ENCODE peak calls at places on chromosomes 13 and 19, in four cellular contexts. W is HFFc6, P is NCI-H2107, X is GM10248. M is an unnamed sample.

GRCh38 chr19:54154603-54155345 is 4.7 kb downstream of the LENG1 start:
- DNase-seq in W (peak; percentile 56), P (no peak), X (no peak), M (no peak)

GRCh38 chr19:53780506-53780905 is 43.6 kb downstream of the NLRP12 start:
- DNase-seq in W (no peak), P (no peak), X (no peak), M (no peak)

GRCh38 chr19:46198756-46199155 is 30.8 kb upstream of the IGFL1 start:
- DNase-seq in W (no peak), P (no peak), X (no peak), M (no peak)

GRCh38 chr13:27140060-27140459 is 31.6 kb downstream of the USP12 start:
- DNase-seq in W (no peak), P (no peak), X (no peak), M (no peak)

GRCh38 chr19:40231544-40232424 is 5.3 kb upstream of the CCNP start:
- DNase-seq in W (no peak), P (no peak), X (no peak), M (no peak)

GRCh38 chr13:109649713-109650112 is 136.7 kb downstream of the IRS2 start:
- DNase-seq in W (no peak), P (no peak), X (no peak), M (no peak)

GRCh38 chr13:113815151-113816058 is 48.5 kb downstream of the GAS6 start:
- DNase-seq in W (no peak), P (no peak), X (no peak), M (peak; percentile 84)

GRCh38 chr13:101751488-101751887 is 299.0 kb downstream of the ITGBL1 start:
- DNase-seq in W (peak; percentile 82), P (peak; percentile 63), X (no peak), M (no peak)

GRCh38 chr13:98834254-98834960 is 81.9 kb upstream of the SLC15A1 start:
- DNase-seq in W (no peak), P (no peak), X (no peak), M (no peak)

GRCh38 chr13:37899753-37900152 is 30.2 kb upstream of the TRPC4 start:
- DNase-seq in W (no peak), P (no peak), X (no peak), M (no peak)